ENCODE peak calls at places on chromosome 1, in seven cellular contexts. F, C, P, A, L, O and Y are unnamed samples.

GRCh38 chr1:90837420-90837819 is 120.3 kb upstream of the BARHL2 start:
- DNase-seq in F (no peak), C (no peak), P (no peak), A (no peak), L (no peak), O (no peak), Y (no peak)

GRCh38 chr1:172429324-172430127 is 9.0 kb downstream of the C1orf105 start:
- DNase-seq in F (peak; percentile 63), C (peak; percentile 75), P (peak; percentile 99), A (peak; percentile 13), L (peak; percentile 75), O (peak; percentile 53), Y (peak; percentile 77)

GRCh38 chr1:173195596-173196088 is 11.5 kb downstream of the TNFSF4 start:
- DNase-seq in F (no peak), C (no peak), P (no peak), A (no peak), L (no peak), O (peak; percentile 20), Y (peak; percentile 44)

GRCh38 chr1:37831809-37832208 is 23.8 kb upstream of the YRDC start:
- DNase-seq in F (no peak), C (no peak), P (peak; percentile 65), A (no peak), L (no peak), O (no peak), Y (no peak)

GRCh38 chr1:106747791-106748190 is 308.7 kb upstream of the PRMT6 start:
- DNase-seq in F (no peak), C (no peak), P (no peak), A (no peak), L (no peak), O (no peak), Y (no peak)

GRCh38 chr1:37682334-37682987 is 9.9 kb upstream of the CDCA8 start:
- DNase-seq in F (peak; percentile 38), C (peak; percentile 87), P (peak; percentile 79), A (peak; percentile 50), L (peak; percentile 73), O (peak; percentile 75), Y (peak; percentile 66)

GRCh38 chr1:29650041-29650400 is 413.7 kb downstream of the PTPRU start:
- DNase-seq in F (no peak), C (no peak), P (peak; percentile 66), A (no peak), L (peak; percentile 41), O (no peak), Y (no peak)

GRCh38 chr1:217135987-217136894 is 413.0 kb upstream of the ESRRG start:
- DNase-seq in F (no peak), C (no peak), P (no peak), A (no peak), L (no peak), O (no peak), Y (no peak)

GRCh38 chr1:3430820-3431219 is 23.6 kb upstream of the ARHGEF16 start:
- DNase-seq in F (no peak), C (no peak), P (no peak), A (no peak), L (no peak), O (no peak), Y (no peak)

GRCh38 chr1:96416111-96416595 is 305.4 kb upstream of the PTBP2 start:
- DNase-seq in F (no peak), C (peak; percentile 6), P (peak; percentile 84), A (peak; percentile 17), L (peak; percentile 97), O (no peak), Y (no peak)

GRCh38 chr1:20726932-20727745 is 5.4 kb downstream of the SH2D5 start:
- DNase-seq in F (no peak), C (no peak), P (no peak), A (no peak), L (no peak), O (no peak), Y (no peak)

GRCh38 chr1:70360321-70360720 is 5.8 kb upstream of the ANKRD13C start:
- DNase-seq in F (no peak), C (no peak), P (peak; percentile 65), A (no peak), L (no peak), O (no peak), Y (no peak)

GRCh38 chr1:232767381-232768074 is 37.7 kb upstream of the MAP10 start:
- DNase-seq in F (peak; percentile 10), C (peak; percentile 90), P (peak; percentile 94), A (no peak), L (peak; percentile 94), O (no peak), Y (peak; percentile 10)

GRCh38 chr1:117653732-117654484 is 48.1 kb downstream of the TENT5C start:
- DNase-seq in F (no peak), C (no peak), P (peak; percentile 32), A (no peak), L (no peak), O (peak; percentile 32), Y (no peak)

GRCh38 chr1:65264197-65264929 is 45.0 kb upstream of the DNAJC6 start:
- DNase-seq in F (no peak), C (peak; percentile 48), P (no peak), A (peak; percentile 29), L (peak; percentile 79), O (no peak), Y (no peak)
- H3K4me3 ChIP-seq in F (no peak overlapping the region), C (no peak overlapping the region), P (no peak overlapping the region), A (peak overlapping the region; percentile 61), L (peak overlapping the region; percentile 74), O (no peak overlapping the region), Y (no peak overlapping the region)

DNA sequence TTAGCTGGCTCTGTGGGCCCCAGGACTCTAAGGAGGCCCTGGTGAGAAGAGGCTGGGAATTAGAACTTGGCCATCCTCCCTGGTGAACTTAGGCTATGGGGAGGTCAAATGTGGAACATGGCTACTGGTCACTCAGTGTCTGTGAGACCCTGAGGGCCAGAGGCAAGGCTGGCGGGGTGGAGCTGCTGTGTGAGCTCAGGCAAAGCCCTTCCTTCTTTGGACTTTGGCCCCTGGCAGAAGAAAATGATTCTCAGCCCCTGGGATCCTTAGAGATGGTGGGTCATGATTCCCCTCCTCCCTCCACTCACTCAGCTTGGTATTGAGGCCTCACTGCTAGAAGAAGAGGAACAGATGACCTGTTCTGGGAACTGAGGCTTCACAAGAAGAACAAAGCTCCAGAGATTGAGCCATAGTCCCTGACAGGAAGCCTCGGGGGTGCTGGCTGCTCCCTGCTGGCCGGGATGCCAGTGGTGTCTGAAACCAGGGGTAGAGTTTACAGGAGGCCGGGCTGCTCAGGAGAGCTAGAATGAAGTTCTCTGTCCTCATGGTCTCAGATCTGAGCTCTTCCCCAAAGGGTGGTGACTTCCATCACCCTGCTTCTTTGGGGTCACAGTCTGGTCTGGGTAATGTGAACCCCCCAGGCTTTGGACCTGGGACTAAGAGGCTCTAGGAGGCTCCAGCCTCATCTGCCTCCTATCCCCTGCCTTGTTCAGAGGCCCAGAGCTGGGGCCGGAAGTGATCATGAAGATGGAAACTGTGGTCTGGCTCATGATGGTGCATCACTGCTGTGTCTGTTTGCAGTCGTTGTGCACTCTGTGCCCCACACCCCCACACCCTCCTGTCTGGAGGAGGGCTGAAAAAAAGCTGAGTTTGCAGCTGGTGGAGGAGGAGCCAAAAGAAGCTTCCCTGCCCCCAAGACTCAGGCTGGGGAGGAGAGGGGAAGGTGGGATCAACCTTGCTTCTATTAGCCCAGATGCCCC is 905 bp downstream of the BTBD19 start:
- DNase-seq in F (no peak), C (peak; percentile 77), P (no peak), A (peak; percentile 68), L (peak; percentile 92), O (peak; percentile 88), Y (peak; percentile 95)
- H3K4me3 ChIP-seq in F (peak overlapping the region; percentile 30), C (no peak overlapping the region), P (no peak overlapping the region), A (peak overlapping the region; percentile 47), L (peak overlapping the region; percentile 72), O (no peak overlapping the region), Y (peak overlapping the region; percentile 29)

DNA sequence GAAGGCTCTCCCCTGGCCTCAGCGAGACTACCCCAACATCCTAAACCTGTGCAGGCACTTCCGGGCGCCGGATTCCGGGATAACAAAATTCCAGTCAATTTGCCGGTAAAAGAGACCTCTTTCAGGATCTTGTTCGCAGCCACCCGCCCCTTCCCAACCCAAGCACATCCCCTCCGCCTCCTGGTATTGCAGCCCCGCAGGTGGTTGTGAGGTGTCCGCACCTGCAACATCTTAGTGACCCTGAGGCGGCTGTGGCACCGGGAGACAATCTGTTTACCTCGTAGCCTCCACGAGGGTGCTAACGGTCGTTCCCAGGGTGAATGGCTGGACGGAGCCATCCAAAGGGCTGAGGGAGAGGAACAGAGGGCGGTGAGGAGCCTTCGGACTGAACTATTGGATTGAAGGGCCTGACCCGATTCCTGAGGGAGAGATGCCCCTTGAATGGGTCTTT is 2.1 kb downstream of the NR5A2 start:
- DNase-seq in F (no peak), C (no peak), P (peak; percentile 43), A (no peak), L (no peak), O (no peak), Y (no peak)
- H3K4me3 ChIP-seq in F (no peak overlapping the region), C (peak overlapping the region; percentile 40), P (peak overlapping the region; percentile 65), A (peak overlapping the region; percentile 59), L (peak overlapping the region; percentile 65), O (no peak overlapping the region), Y (no peak overlapping the region)

DNA sequence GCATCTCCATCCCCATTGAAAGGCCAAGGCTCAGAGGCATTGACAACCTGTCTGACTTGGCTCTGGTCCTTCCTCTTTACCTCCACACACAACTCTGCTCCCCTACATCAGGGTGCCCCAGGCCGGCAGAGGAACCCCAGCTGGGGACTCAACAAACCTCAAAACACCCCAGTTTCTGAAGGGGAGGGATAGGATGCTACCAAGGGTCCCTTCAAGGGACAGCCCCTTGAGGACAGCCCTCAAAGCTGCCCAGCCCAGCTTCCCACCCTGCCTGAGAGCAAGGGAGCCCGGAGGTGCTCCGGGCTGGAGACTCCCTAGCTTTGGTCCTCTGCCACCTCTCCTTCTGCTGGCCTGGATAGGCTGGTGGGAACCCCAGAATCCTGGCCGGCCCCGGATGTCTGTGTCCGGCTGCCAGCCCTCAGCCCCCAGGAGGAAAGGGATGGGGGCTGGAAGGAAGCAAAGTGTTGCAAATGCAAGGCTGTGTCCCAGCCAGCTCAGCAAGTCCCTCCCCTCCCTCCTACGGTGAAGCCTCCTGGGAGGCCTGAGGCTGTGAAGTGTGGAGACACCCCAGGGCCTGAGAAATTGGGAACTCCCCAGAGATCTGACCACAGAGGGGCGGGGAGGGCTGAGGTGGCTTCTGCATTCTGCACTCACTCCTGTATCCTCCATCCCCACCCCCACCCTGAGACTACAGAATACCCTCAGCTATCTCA is 1.1 kb upstream of the MARCKSL1 start:
- DNase-seq in F (no peak), C (no peak), P (peak; percentile 40), A (peak; percentile 38), L (peak; percentile 70), O (peak; percentile 72), Y (no peak)
- H3K4me3 ChIP-seq in F (no peak overlapping the region), C (no peak overlapping the region), P (no peak overlapping the region), A (no peak overlapping the region), L (no peak overlapping the region), O (no peak overlapping the region), Y (no peak overlapping the region)